ENCODE peak calls at places on chromosomes 12 and 14, in eight cellular contexts. O is WTC11; Y is CD8-positive, alpha-beta T cell; R is IMR-90; E is lung; P is MCF 10A; H is ovary; V is GM12865. W is an unnamed sample.

GRCh38 chr12:68792952-68793351 is 15.0 kb upstream of the MDM2 start:
- DNase-seq in O (no peak), Y (no peak), R (peak; percentile 49), E (no peak), P (peak; percentile 64), H (no peak), V (peak; percentile 81), W (no peak)

GRCh38 chr14:90644882-90645281 is 171.3 kb downstream of the TTC7B start:
- DNase-seq in O (no peak), Y (no peak), R (peak; percentile 80), E (no peak), P (peak; percentile 87), H (no peak), V (no peak), W (no peak)

GRCh38 chr12:108129017-108129812 is at the start of gene WSCD2:
- DNase-seq in O (peak; percentile 90), Y (no peak), R (no peak), E (no peak), P (no peak), H (no peak), V (peak; percentile 15), W (peak; percentile 86)

GRCh38 chr12:24752763-24753462 is 196.0 kb downstream of the BCAT1 start:
- DNase-seq in O (no peak), Y (no peak), R (no peak), E (no peak), P (no peak), H (no peak), V (no peak), W (no peak)

GRCh38 chr14:77064535-77065178 is 33.4 kb upstream of the CIPC start:
- DNase-seq in O (no peak), Y (no peak), R (no peak), E (no peak), P (no peak), H (no peak), V (no peak), W (no peak)

GRCh38 chr14:99484106-99484505 is 2.9 kb downstream of the CCNK start:
- DNase-seq in O (no peak), Y (no peak), R (no peak), E (no peak), P (peak; percentile 18), H (no peak), V (no peak), W (no peak)

GRCh38 chr12:110088936-110089335 is 35.2 kb upstream of the IFT81 start:
- DNase-seq in O (no peak), Y (no peak), R (no peak), E (no peak), P (no peak), H (no peak), V (no peak), W (no peak)

GRCh38 chr14:92154283-92154942 is 32.6 kb downstream of the CPSF2 start:
- DNase-seq in O (no peak), Y (no peak), R (peak; percentile 21), E (no peak), P (peak; percentile 7), H (no peak), V (no peak), W (no peak)

GRCh38 chr12:6237830-6238229 is 37.6 kb downstream of the CD9 start:
- DNase-seq in O (no peak), Y (no peak), R (no peak), E (no peak), P (no peak), H (no peak), V (no peak), W (no peak)

GRCh38 chr14:34837801-34838322 is 37.3 kb downstream of the BAZ1A start:
- DNase-seq in O (no peak), Y (no peak), R (no peak), E (no peak), P (no peak), H (no peak), V (no peak), W (no peak)

GRCh38 chr12:30719060-30719459 is 23.4 kb upstream of the IPO8 start:
- DNase-seq in O (no peak), Y (no peak), R (peak; percentile 85), E (no peak), P (peak; percentile 7), H (no peak), V (no peak), W (no peak)

GRCh38 chr12:21892341-21892740 is 48.9 kb downstream of the ABCC9 start:
- DNase-seq in O (no peak), Y (no peak), R (no peak), E (no peak), P (no peak), H (no peak), V (no peak), W (no peak)

GRCh38 chr12:91819132-91819447 is 326.6 kb downstream of the BTG1 start:
- DNase-seq in O (no peak), Y (no peak), R (no peak), E (no peak), P (peak; percentile 30), H (no peak), V (no peak), W (no peak)

GRCh38 chr12:89424394-89424793 is 72.1 kb upstream of the DUSP6 start:
- DNase-seq in O (no peak), Y (no peak), R (no peak), E (no peak), P (no peak), H (no peak), V (no peak), W (no peak)

GRCh38 chr12:89427508-89428156 is 75.3 kb upstream of the DUSP6 start:
- DNase-seq in O (no peak), Y (no peak), R (no peak), E (no peak), P (no peak), H (no peak), V (peak; percentile 34), W (no peak)

GRCh38 chr12:89421093-89421835 is 69.0 kb upstream of the DUSP6 start:
- DNase-seq in O (no peak), Y (no peak), R (no peak), E (no peak), P (no peak), H (no peak), V (no peak), W (no peak)

GRCh38 chr12:89429539-89429938 is 77.2 kb upstream of the DUSP6 start:
- DNase-seq in O (no peak), Y (no peak), R (no peak), E (no peak), P (no peak), H (no peak), V (no peak), W (no peak)

DNA sequence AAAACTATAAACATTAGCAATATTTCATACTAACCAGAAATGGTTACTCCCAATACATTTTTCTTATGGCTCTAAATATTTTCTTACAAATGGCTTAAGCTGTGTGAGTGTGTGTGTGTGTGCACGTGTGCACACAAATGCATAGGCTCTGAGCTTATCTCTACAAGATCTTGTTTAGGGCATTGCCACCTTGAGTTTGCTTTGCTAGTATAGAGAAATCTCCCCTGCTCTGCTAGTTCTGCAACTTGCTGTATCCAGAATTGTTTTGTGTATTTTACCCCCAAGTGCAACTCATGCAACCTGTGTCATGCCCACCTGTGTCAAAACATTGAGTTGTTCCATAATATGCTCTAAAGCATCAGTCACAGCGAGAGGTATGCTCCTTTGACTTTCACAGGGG is 72.5 kb upstream of the DUSP6 start:
- DNase-seq in O (no peak), Y (no peak), R (no peak), E (no peak), P (no peak), H (no peak), V (no peak), W (no peak)
- TF ChIP-seq CTCF in O (no peak), Y (no peak), R (no peak), E (no peak), P (no peak), H (no peak), V (no peak), W (no peak)

DNA sequence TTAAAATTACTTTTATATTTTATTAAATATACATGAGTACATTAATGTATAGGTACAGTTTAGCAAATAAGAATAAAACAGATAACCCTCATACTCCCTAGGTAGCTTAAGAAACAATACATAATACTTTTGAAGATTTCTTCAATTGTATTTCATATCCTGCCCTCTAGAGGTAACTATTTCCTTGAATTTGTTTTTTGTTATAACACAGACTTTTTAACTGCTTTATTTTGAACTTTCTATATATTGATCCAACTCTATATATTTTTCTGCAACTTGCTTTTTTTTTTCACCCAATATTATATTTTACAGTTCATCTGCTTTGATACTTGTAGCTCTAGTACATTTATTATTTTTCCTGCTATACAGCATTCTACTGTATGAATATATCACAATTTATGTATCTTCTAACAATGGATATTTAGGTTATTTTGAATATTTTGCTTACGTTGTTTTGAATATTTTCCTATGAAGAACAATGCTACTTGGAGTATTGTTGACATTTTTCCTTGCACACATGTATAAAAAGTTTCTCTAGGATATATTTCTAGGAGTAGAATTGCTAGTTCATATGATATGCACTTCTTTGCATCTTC is 72.8 kb upstream of the ABCD2 start:
- DNase-seq in O (no peak), Y (no peak), R (no peak), E (no peak), P (peak; percentile 3), H (no peak), V (peak; percentile 8), W (no peak)
- TF ChIP-seq CTCF in O (no peak), Y (peak; percentile 61), R (peak; percentile 17), E (no peak), P (no peak), H (no peak), V (peak; percentile 16), W (peak; percentile 33)

DNA sequence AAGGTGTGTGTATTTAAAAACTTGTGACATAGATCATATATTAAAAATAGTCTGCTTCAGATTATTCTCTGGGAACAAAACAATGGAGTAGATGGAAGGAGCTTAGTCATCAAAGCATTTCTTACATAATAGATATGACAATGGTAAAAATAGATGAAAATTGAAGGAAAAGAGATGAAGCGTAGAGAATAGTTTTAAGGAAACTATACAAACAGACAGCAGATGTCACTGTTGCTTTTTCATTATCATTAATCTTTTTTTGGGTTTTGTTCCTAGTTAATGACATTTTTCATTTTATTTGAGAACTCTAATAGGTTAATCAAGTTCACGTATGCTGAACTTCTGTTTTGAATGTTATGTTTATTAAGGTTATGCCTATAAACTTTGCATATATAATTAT is 149.2 kb upstream of the FBXO33 start:
- DNase-seq in O (no peak), Y (no peak), R (no peak), E (no peak), P (peak; percentile 11), H (no peak), V (peak; percentile 6), W (no peak)
- TF ChIP-seq CTCF in O (no peak), Y (peak; percentile 41), R (no peak), E (no peak), P (peak; percentile 31), H (no peak), V (no peak), W (no peak)

DNA sequence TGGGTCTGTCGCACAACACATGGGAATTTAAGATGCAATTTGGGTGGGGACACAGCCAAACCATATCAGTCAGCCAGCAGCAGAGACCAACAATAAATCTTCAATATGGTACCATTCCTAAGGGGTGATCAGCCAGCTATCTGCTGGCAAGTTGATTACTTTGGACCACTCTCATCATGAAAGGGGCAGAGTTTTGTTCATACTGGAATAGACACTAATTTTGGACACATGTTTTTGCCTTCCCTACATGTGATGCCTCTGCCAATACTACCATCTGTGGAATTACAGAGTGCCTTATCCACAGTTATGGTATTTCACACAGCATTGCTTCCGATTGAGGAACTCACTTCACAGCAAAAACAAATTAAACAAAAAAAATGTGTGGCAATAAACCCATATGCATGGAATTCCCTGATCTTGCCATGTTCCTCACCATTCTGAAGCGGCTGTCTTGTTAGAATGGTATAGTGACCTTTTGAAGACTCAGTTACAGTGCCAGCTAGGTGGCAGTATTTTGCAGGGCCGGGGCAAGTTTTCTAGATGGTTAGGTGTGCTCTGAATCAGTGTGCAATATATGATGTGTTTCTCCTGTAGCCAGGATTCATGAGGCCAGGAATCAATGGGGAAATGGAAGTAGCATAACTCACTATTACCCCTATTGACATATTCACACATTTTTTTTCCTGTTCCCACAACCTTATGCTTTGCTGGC is 179.0 kb upstream of the IGF1 start:
- DNase-seq in O (no peak), Y (no peak), R (no peak), E (no peak), P (peak; percentile 30), H (no peak), V (no peak), W (no peak)
- TF ChIP-seq CTCF in O (no peak), Y (no peak), R (no peak), E (no peak), P (peak; percentile 16), H (no peak), V (no peak), W (no peak)

W was measured in glutamatergic neuron.